ENCODE peak calls at places on chromosomes 7 and 10, in seven cellular contexts. One of them, this sample, is unnamed.

GRCh38 chr7:151808296-151809155 is 68.4 kb downstream of the PRKAG2 start:
- DNase-seq in mesendoderm: no peak
- DNase-seq in heart right ventricle: no peak
- DNase-seq in aorta: peak; percentile 57
- DNase-seq in suprapubic skin: no peak
- DNase-seq in right lobe of liver: peak; percentile 83
- DNase-seq in lower lobe of right lung: peak; percentile 48
- DNase-seq in this sample: no peak

GRCh38 chr7:131292141-131292905 is 35.4 kb upstream of the MKLN1 start:
- DNase-seq in aorta: no peak
- DNase-seq in right lobe of liver: no peak
- DNase-seq in heart right ventricle: no peak
- DNase-seq in suprapubic skin: no peak
- DNase-seq in mesendoderm: no peak
- DNase-seq in lower lobe of right lung: no peak
- DNase-seq in this sample: no peak

GRCh38 chr7:101874028-101874427 is 56.6 kb downstream of the CUX1 start:
- DNase-seq in mesendoderm: no peak
- DNase-seq in heart right ventricle: no peak
- DNase-seq in right lobe of liver: no peak
- DNase-seq in aorta: no peak
- DNase-seq in lower lobe of right lung: no peak
- DNase-seq in suprapubic skin: no peak
- DNase-seq in this sample: no peak

GRCh38 chr7:135217645-135218509 is 6.6 kb upstream of the WDR91 start:
- DNase-seq in aorta: no peak
- DNase-seq in lower lobe of right lung: no peak
- DNase-seq in suprapubic skin: no peak
- DNase-seq in mesendoderm: no peak
- DNase-seq in right lobe of liver: no peak
- DNase-seq in heart right ventricle: no peak
- DNase-seq in this sample: no peak

GRCh38 chr10:12638103-12638502 is 288.8 kb downstream of the CAMK1D start:
- DNase-seq in heart right ventricle: no peak
- DNase-seq in suprapubic skin: no peak
- DNase-seq in lower lobe of right lung: no peak
- DNase-seq in aorta: no peak
- DNase-seq in right lobe of liver: no peak
- DNase-seq in mesendoderm: peak; percentile 15
- DNase-seq in this sample: no peak

GRCh38 chr7:22548313-22548712 is 48.3 kb upstream of the STEAP1B start:
- DNase-seq in mesendoderm: no peak
- DNase-seq in right lobe of liver: no peak
- DNase-seq in suprapubic skin: no peak
- DNase-seq in aorta: no peak
- DNase-seq in lower lobe of right lung: no peak
- DNase-seq in heart right ventricle: no peak
- DNase-seq in this sample: no peak

GRCh38 chr10:52637592-52637991 is 135.0 kb downstream of the MBL2 start:
- DNase-seq in right lobe of liver: no peak
- DNase-seq in lower lobe of right lung: no peak
- DNase-seq in heart right ventricle: no peak
- DNase-seq in aorta: no peak
- DNase-seq in mesendoderm: no peak
- DNase-seq in suprapubic skin: no peak
- DNase-seq in this sample: no peak

GRCh38 chr7:5629941-5630340 is 151.5 kb downstream of the RNF216 start:
- DNase-seq in mesendoderm: peak; percentile 73
- DNase-seq in suprapubic skin: no peak
- DNase-seq in right lobe of liver: no peak
- DNase-seq in lower lobe of right lung: no peak
- DNase-seq in aorta: no peak
- DNase-seq in heart right ventricle: no peak
- DNase-seq in this sample: peak; percentile 15

GRCh38 chr10:97426776-97427570 is 982 bp downstream of the PGAM1 start:
- DNase-seq in mesendoderm: peak; percentile 67
- DNase-seq in suprapubic skin: no peak
- DNase-seq in lower lobe of right lung: no peak
- DNase-seq in right lobe of liver: no peak
- DNase-seq in heart right ventricle: no peak
- DNase-seq in aorta: no peak
- DNase-seq in this sample: no peak

GRCh38 chr7:150332852-150333635 is 8.4 kb downstream of the RARRES2 start:
- DNase-seq in right lobe of liver: no peak
- DNase-seq in heart right ventricle: no peak
- DNase-seq in lower lobe of right lung: no peak
- DNase-seq in mesendoderm: no peak
- DNase-seq in suprapubic skin: no peak
- DNase-seq in aorta: no peak
- DNase-seq in this sample: no peak

GRCh38 chr10:85620807-85621206 is 745.8 kb downstream of the GRID1 start:
- DNase-seq in aorta: no peak
- DNase-seq in suprapubic skin: no peak
- DNase-seq in lower lobe of right lung: no peak
- DNase-seq in heart right ventricle: no peak
- DNase-seq in right lobe of liver: no peak
- DNase-seq in mesendoderm: no peak
- DNase-seq in this sample: no peak

GRCh38 chr10:74932648-74933047 is 106.2 kb downstream of the KAT6B start:
- DNase-seq in lower lobe of right lung: peak; percentile 61
- DNase-seq in aorta: peak; percentile 81
- DNase-seq in suprapubic skin: no peak
- DNase-seq in right lobe of liver: no peak
- DNase-seq in mesendoderm: no peak
- DNase-seq in heart right ventricle: peak; percentile 73
- DNase-seq in this sample: no peak

GRCh38 chr7:41030673-41031072 is 672.2 kb downstream of the INHBA start:
- DNase-seq in suprapubic skin: no peak
- DNase-seq in aorta: no peak
- DNase-seq in right lobe of liver: no peak
- DNase-seq in lower lobe of right lung: no peak
- DNase-seq in heart right ventricle: no peak
- DNase-seq in mesendoderm: no peak
- DNase-seq in this sample: no peak

GRCh38 chr10:71302874-71303568 is 16.0 kb upstream of the SLC29A3 start:
- DNase-seq in right lobe of liver: peak; percentile 26
- DNase-seq in suprapubic skin: no peak
- DNase-seq in heart right ventricle: no peak
- DNase-seq in aorta: no peak
- DNase-seq in mesendoderm: peak; percentile 74
- DNase-seq in lower lobe of right lung: peak; percentile 11
- DNase-seq in this sample: peak; percentile 31

GRCh38 chr10:78286186-78286585 is 252.5 kb downstream of the RPS24 start:
- DNase-seq in suprapubic skin: no peak
- DNase-seq in mesendoderm: peak; percentile 41
- DNase-seq in heart right ventricle: no peak
- DNase-seq in right lobe of liver: no peak
- DNase-seq in aorta: peak; percentile 17
- DNase-seq in lower lobe of right lung: no peak
- DNase-seq in this sample: no peak

GRCh38 chr10:88874271-88874670 is 5.8 kb upstream of the STAMBPL1 start:
- DNase-seq in mesendoderm: no peak
- DNase-seq in heart right ventricle: no peak
- DNase-seq in lower lobe of right lung: no peak
- DNase-seq in aorta: no peak
- DNase-seq in right lobe of liver: no peak
- DNase-seq in suprapubic skin: no peak
- DNase-seq in this sample: no peak

GRCh38 chr10:3806603-3807002 is 21.6 kb upstream of the KLF6 start:
- DNase-seq in right lobe of liver: no peak
- DNase-seq in lower lobe of right lung: peak; percentile 62
- DNase-seq in suprapubic skin: no peak
- DNase-seq in aorta: no peak
- DNase-seq in heart right ventricle: no peak
- DNase-seq in mesendoderm: peak; percentile 48
- DNase-seq in this sample: peak; percentile 23

GRCh38 chr10:131166486-131166885 is 145.0 kb downstream of the TCERG1L start:
- DNase-seq in aorta: no peak
- DNase-seq in suprapubic skin: peak; percentile 26
- DNase-seq in mesendoderm: no peak
- DNase-seq in lower lobe of right lung: no peak
- DNase-seq in heart right ventricle: no peak
- DNase-seq in right lobe of liver: no peak
- DNase-seq in this sample: no peak

GRCh38 chr10:44890721-44891550 is 20.2 kb upstream of the TMEM72 start:
- DNase-seq in mesendoderm: no peak
- DNase-seq in lower lobe of right lung: no peak
- DNase-seq in heart right ventricle: no peak
- DNase-seq in suprapubic skin: no peak
- DNase-seq in right lobe of liver: no peak
- DNase-seq in aorta: no peak
- DNase-seq in this sample: no peak

GRCh38 chr10:48494611-48495010 is 110.3 kb downstream of the ARHGAP22 start:
- DNase-seq in mesendoderm: no peak
- DNase-seq in heart right ventricle: no peak
- DNase-seq in right lobe of liver: no peak
- DNase-seq in lower lobe of right lung: no peak
- DNase-seq in suprapubic skin: no peak
- DNase-seq in aorta: no peak
- DNase-seq in this sample: no peak

GRCh38 chr10:69866688-69867461 is 65.2 kb downstream of the COL13A1 start:
- DNase-seq in right lobe of liver: no peak
- DNase-seq in mesendoderm: peak; percentile 90
- DNase-seq in heart right ventricle: peak; percentile 34
- DNase-seq in lower lobe of right lung: no peak
- DNase-seq in aorta: no peak
- DNase-seq in suprapubic skin: no peak
- DNase-seq in this sample: no peak

GRCh38 chr10:50392426-50392825 is 141.1 kb upstream of the ASAH2 start:
- DNase-seq in mesendoderm: no peak
- DNase-seq in right lobe of liver: no peak
- DNase-seq in lower lobe of right lung: no peak
- DNase-seq in heart right ventricle: no peak
- DNase-seq in suprapubic skin: no peak
- DNase-seq in aorta: no peak
- DNase-seq in this sample: no peak

GRCh38 chr10:18473424-18474110 is 177.8 kb downstream of the NSUN6 start:
- DNase-seq in lower lobe of right lung: no peak
- DNase-seq in heart right ventricle: no peak
- DNase-seq in mesendoderm: no peak
- DNase-seq in right lobe of liver: no peak
- DNase-seq in aorta: no peak
- DNase-seq in suprapubic skin: no peak
- DNase-seq in this sample: no peak
- H3K27ac ChIP-seq in lower lobe of right lung: no peak overlapping the region
- H3K27ac ChIP-seq in heart right ventricle: peak overlapping the region; percentile 86
- H3K27ac ChIP-seq in mesendoderm: no peak overlapping the region
- H3K27ac ChIP-seq in right lobe of liver: no peak overlapping the region
- H3K27ac ChIP-seq in aorta: peak overlapping the region; percentile 63
- H3K27ac ChIP-seq in suprapubic skin: no peak overlapping the region
- H3K27ac ChIP-seq in this sample: no peak overlapping the region

DNA sequence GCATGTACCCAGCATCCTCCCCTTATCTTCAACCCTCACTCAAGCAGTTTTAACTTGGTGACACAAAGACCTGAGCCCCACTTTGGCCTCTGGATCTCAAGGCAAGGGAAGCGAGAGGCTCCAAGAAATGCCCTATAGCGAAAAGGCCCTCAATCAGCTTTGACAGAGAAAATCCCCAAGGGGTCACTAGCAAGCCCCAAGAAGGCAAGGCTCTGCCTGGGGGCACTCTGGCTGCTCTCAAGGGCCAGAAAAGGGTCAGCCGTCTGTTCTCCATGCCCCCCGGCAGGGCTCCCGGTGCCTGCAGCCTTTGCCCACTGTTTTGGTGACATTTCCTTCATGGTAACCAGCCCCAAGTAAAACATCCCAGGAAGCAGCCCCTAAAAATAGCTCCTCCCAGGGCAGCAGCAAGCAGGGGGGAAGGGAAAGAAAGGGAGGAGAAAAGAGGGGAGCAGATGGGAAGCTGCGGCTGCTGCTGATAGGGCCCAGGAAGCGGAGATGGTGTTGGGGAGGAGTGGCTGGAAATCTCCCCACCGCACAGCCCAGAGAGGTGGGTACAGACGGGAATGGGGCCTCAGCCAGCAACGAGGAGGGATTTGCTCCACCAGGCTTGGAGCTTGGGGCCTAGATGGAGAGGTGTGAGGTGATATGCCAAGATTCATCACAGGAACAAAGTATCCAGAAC is 7.1 kb downstream of the CAMK2G start:
- DNase-seq in heart right ventricle: no peak
- DNase-seq in right lobe of liver: no peak
- DNase-seq in suprapubic skin: no peak
- DNase-seq in mesendoderm: no peak
- DNase-seq in lower lobe of right lung: no peak
- DNase-seq in aorta: no peak
- DNase-seq in this sample: no peak
- H3K27ac ChIP-seq in heart right ventricle: peak overlapping the region; percentile 35
- H3K27ac ChIP-seq in right lobe of liver: peak overlapping the region; percentile 5
- H3K27ac ChIP-seq in suprapubic skin: no peak overlapping the region
- H3K27ac ChIP-seq in mesendoderm: no peak overlapping the region
- H3K27ac ChIP-seq in lower lobe of right lung: peak overlapping the region; percentile 78
- H3K27ac ChIP-seq in aorta: peak overlapping the region; percentile 46
- H3K27ac ChIP-seq in this sample: no peak overlapping the region

DNA sequence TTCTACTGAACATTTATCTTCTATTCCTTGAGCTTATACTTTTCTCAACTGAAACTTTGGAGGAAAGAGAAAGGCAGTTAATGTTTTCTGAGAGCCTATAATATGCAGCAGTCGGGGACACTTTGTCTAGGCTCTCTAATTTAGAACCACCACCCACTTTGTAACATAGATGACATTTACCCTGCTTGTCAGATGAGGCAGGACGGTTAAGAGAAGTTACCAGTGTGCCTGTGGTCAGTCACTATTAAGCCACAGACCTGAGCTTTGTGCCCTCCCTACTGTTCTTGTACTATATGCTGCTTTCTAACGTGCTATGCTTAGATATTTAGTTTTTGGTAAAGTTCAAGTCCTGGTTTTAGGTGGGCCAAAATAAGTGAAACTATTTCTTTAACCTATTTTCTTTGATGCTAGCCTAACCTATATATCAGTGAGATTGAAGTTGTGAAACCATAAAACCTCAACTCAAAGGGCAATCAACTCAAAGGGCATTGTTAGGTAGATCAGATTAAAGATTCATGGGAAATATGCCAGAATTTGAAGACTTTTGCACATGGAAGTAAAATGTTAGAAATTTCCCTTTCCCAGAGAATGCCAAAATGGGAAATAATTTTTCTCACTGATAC is 156.5 kb upstream of the AGR3 start:
- DNase-seq in right lobe of liver: no peak
- DNase-seq in heart right ventricle: no peak
- DNase-seq in suprapubic skin: no peak
- DNase-seq in mesendoderm: no peak
- DNase-seq in aorta: no peak
- DNase-seq in lower lobe of right lung: no peak
- DNase-seq in this sample: no peak
- H3K27ac ChIP-seq in right lobe of liver: no peak overlapping the region
- H3K27ac ChIP-seq in heart right ventricle: no peak overlapping the region
- H3K27ac ChIP-seq in suprapubic skin: no peak overlapping the region
- H3K27ac ChIP-seq in mesendoderm: no peak overlapping the region
- H3K27ac ChIP-seq in aorta: no peak overlapping the region
- H3K27ac ChIP-seq in lower lobe of right lung: peak overlapping the region; percentile 37
- H3K27ac ChIP-seq in this sample: no peak overlapping the region

DNA sequence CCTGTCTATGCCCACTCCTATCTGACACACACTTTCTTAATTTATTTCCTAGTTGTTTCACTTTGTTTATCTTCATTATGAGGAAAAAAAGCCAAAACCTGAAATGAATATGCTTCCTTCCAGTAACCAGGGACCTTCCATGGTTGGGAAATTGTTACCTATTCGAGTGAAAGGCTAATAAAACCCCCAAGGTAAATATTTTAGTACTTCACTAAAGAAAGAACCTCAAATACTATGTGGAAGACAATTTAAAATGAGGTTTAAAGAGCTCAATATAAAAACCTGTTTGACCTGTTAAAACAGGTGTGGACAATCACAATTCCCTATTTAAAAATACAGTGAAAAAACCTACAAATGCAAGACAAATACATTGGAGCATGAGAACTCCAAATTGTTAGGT is 192.6 kb downstream of the CFTR start:
- DNase-seq in right lobe of liver: no peak
- DNase-seq in lower lobe of right lung: no peak
- DNase-seq in aorta: no peak
- DNase-seq in mesendoderm: no peak
- DNase-seq in heart right ventricle: no peak
- DNase-seq in suprapubic skin: no peak
- DNase-seq in this sample: no peak
- H3K27ac ChIP-seq in right lobe of liver: no peak overlapping the region
- H3K27ac ChIP-seq in lower lobe of right lung: no peak overlapping the region
- H3K27ac ChIP-seq in aorta: no peak overlapping the region
- H3K27ac ChIP-seq in mesendoderm: no peak overlapping the region
- H3K27ac ChIP-seq in heart right ventricle: no peak overlapping the region
- H3K27ac ChIP-seq in suprapubic skin: peak overlapping the region; percentile 59
- H3K27ac ChIP-seq in this sample: no peak overlapping the region